ENCODE peak calls at places on chromosome 14, in ten cellular contexts. Q is GM12865; A is AG09319; U is bronchial epithelial cell; J is CD4-positive, alpha-beta T cell; H is PC-3; C is GM10248; G is mucosa of descending colon; T is activated B cell treated with CpG ODN at 0.5 μM for 24 hours; Z is lower lobe of right lung. L is an unnamed sample.

GRCh38 chr14:99205086-99205688 is 66.8 kb downstream of the BCL11B start:
- DNase-seq in C (no peak), A (no peak), H (no peak), J (no peak), Q (no peak), G (no peak), U (no peak), Z (no peak), T (no peak), L (no peak)

GRCh38 chr14:85596562-85596961 is 66.6 kb downstream of the FLRT2 start:
- DNase-seq in H (no peak), T (no peak), C (no peak), J (no peak), U (no peak), G (no peak), Z (no peak), Q (no peak), A (no peak), L (no peak)

GRCh38 chr14:105864651-105865265 is 338.4 kb downstream of the TMEM121 start:
- DNase-seq in T (no peak), Q (no peak), H (no peak), A (no peak), J (no peak), U (no peak), C (no peak), Z (peak), G (no peak), L (no peak)

GRCh38 chr14:76917759-76918175 is 91.6 kb downstream of the LRRC74A start:
- DNase-seq in J (no peak), H (no peak), G (no peak), Z (peak), A (no peak), T (no peak), C (no peak), U (no peak), Q (no peak), L (no peak)

GRCh38 chr14:32013083-32013482 is 64.0 kb upstream of the ARHGAP5 start:
- DNase-seq in Q (no peak), A (no peak), Z (no peak), H (no peak), J (no peak), T (no peak), C (no peak), G (no peak), U (no peak), L (no peak)

GRCh38 chr14:24556756-24557155 is 19.3 kb downstream of the CTSG start:
- DNase-seq in H (peak), C (no peak), U (peak), T (no peak), A (no peak), G (no peak), Q (no peak), J (no peak), Z (no peak), L (no peak)

GRCh38 chr14:104005489-104005888 is 63.2 kb upstream of the RD3L start:
- DNase-seq in Q (no peak), G (no peak), T (no peak), J (no peak), Z (no peak), C (no peak), H (no peak), A (no peak), U (no peak), L (no peak)

GRCh38 chr14:81818271-81818670 is 284.6 kb upstream of the SEL1L start:
- DNase-seq in T (no peak), Q (no peak), C (no peak), J (no peak), U (no peak), H (no peak), Z (no peak), G (no peak), A (no peak), L (no peak)

GRCh38 chr14:99590746-99591555 is 13.1 kb downstream of the CCDC85C start:
- DNase-seq in Z (no peak), J (no peak), C (no peak), A (no peak), G (no peak), H (no peak), U (no peak), T (no peak), Q (no peak), L (no peak)

GRCh38 chr14:97705976-97706375 is 908.8 kb downstream of the VRK1 start:
- DNase-seq in C (no peak), G (no peak), H (no peak), A (no peak), T (no peak), Z (no peak), J (no peak), Q (peak), U (no peak), L (no peak)

GRCh38 chr14:105292810-105293711 is 7.7 kb downstream of the BRF1 start:
- DNase-seq in C (no peak), G (no peak), A (no peak), Q (no peak), U (no peak), Z (no peak), H (no peak), T (no peak), J (peak), L (no peak)

GRCh38 chr14:70188292-70188607 is 501 bp downstream of the SLC8A3 start:
- DNase-seq in H (no peak), U (peak), T (peak), C (peak), Q (peak), G (no peak), A (no peak), Z (no peak), J (no peak), L (no peak)

GRCh38 chr14:95452176-95452889 is 64.1 kb downstream of the SYNE3 start:
- DNase-seq in G (no peak), A (no peak), J (no peak), T (no peak), Z (no peak), U (peak), Q (peak), C (no peak), H (peak), L (no peak)

GRCh38 chr14:54864526-54864925 is 38.1 kb downstream of the GCH1 start:
- DNase-seq in U (no peak), A (no peak), Z (no peak), H (no peak), J (no peak), C (no peak), G (no peak), Q (no peak), T (no peak), L (no peak)

GRCh38 chr14:104355949-104356737 is 217.8 kb downstream of the KIF26A start:
- DNase-seq in Q (no peak), H (no peak), U (no peak), C (no peak), T (no peak), J (no peak), G (no peak), Z (peak), A (no peak), L (no peak)

GRCh38 chr14:65359503-65359902 is 53.0 kb upstream of the FUT8 start:
- DNase-seq in G (no peak), A (no peak), U (peak), Z (no peak), J (no peak), Q (no peak), H (peak), C (no peak), T (no peak), L (no peak)
- TF ChIP-seq CTCF in G (no peak), A (no peak), U (peak), Z (no peak), J (no peak), Q (no peak), H (peak), C (no peak), T (no peak), L (no peak)

DNA sequence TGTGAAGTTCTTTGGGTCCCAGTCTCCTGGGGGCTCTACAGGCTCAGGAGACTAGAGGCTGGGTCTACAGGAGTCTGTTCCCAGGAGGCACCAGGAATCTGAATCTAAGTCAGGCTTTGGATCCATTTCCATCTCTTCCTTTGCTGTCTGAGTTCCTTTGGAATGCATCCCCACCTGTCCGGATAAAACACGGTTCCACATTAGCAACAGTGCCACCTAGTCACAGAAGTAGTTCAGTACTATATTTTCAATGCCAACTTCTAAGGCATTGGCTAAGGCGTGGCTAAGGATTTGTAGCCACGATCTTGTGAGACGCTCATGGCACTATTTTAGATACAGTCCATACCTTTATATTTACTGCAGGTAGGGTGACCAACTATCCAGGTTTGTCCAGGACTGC is 15.1 kb downstream of the ZC2HC1C start:
- DNase-seq in G (peak), A (no peak), J (no peak), C (no peak), T (no peak), Z (no peak), Q (no peak), U (peak), H (peak), L (no peak)
- TF ChIP-seq CTCF in G (no peak), A (peak), J (no peak), C (no peak), T (no peak), Z (peak), Q (no peak), U (peak), H (peak), L (peak)

GRCh38 chr14:30330452-30330851 is 228.5 kb upstream of the G2E3 start:
- DNase-seq in A (no peak), C (no peak), J (no peak), Z (no peak), U (peak), G (no peak), T (no peak), H (peak), Q (no peak), L (no peak)
- TF ChIP-seq CTCF in A (peak), C (no peak), J (no peak), Z (peak), U (no peak), G (no peak), T (no peak), H (peak), Q (peak), L (peak)

GRCh38 chr14:88999137-88999536 is 174.7 kb downstream of the TTC8 start:
- DNase-seq in J (no peak), G (no peak), Q (no peak), T (no peak), C (no peak), U (no peak), A (no peak), Z (no peak), H (no peak), L (no peak)

GRCh38 chr14:88993946-88994345 is 169.5 kb downstream of the TTC8 start:
- DNase-seq in C (no peak), A (no peak), Z (no peak), H (peak), Q (no peak), J (no peak), G (no peak), T (no peak), U (peak), L (no peak)

GRCh38 chr14:88992011-88992410 is 167.6 kb downstream of the TTC8 start:
- DNase-seq in U (no peak), H (no peak), J (no peak), Z (no peak), A (no peak), C (no peak), G (no peak), Q (no peak), T (no peak), L (no peak)

GRCh38 chr14:88998027-88998426 is 173.6 kb downstream of the TTC8 start:
- DNase-seq in C (no peak), U (no peak), T (no peak), H (no peak), J (no peak), Q (no peak), A (no peak), Z (no peak), G (no peak), L (no peak)

GRCh38 chr14:88995437-88996198 is 171.2 kb downstream of the TTC8 start:
- DNase-seq in T (no peak), C (no peak), G (no peak), Q (no peak), U (peak), A (peak), J (no peak), Z (no peak), H (peak), L (no peak)
- TF ChIP-seq CTCF in T (no peak), C (no peak), G (no peak), Q (no peak), U (no peak), A (no peak), J (no peak), Z (no peak), H (no peak), L (no peak)

GRCh38 chr14:72404998-72405397 is 472.8 kb downstream of the RGS6 start:
- DNase-seq in C (no peak), H (no peak), G (no peak), T (no peak), Q (no peak), Z (no peak), U (no peak), A (no peak), J (no peak), L (no peak)
- TF ChIP-seq CTCF in C (no peak), H (no peak), G (no peak), T (no peak), Q (no peak), Z (no peak), U (no peak), A (no peak), J (no peak), L (no peak)